ENCODE peak calls at places on chromosomes 1 and 21, in four cellular contexts. E, C, L and J are unnamed samples. For H3K4me1, the result is how much of the 10 kb centered on the place peaks cover.

GRCh38 chr1:79323240-79324025 is 316.9 kb upstream of the ADGRL4 start:
- DNase-seq in E (peak), C (no peak), L (peak), J (no peak)

GRCh38 chr1:55007626-55008025 is 8.9 kb downstream of the BSND start:
- DNase-seq in E (peak), C (no peak), L (peak), J (no peak)

GRCh38 chr1:236997882-236998281 is 6.4 kb downstream of the MT1HL1 start:
- DNase-seq in E (no peak), C (no peak), L (no peak), J (no peak)

GRCh38 chr1:53905509-53905908 is 11.5 kb downstream of the DIO1 start:
- DNase-seq in E (no peak), C (no peak), L (no peak), J (no peak)

GRCh38 chr21:33761104-33762036 is 119.1 kb downstream of the ITSN1 start:
- DNase-seq in E (peak), C (no peak), L (peak), J (peak)

GRCh38 chr1:49523764-49524163 is 500.0 kb downstream of the AGBL4 start:
- DNase-seq in E (no peak), C (no peak), L (no peak), J (no peak)

GRCh38 chr21:36059823-36060158 is 535 bp downstream of the SETD4 start:
- DNase-seq in E (no peak), C (peak), L (no peak), J (no peak)

GRCh38 chr21:42161957-42162681 is 56.8 kb upstream of the ABCG1 start:
- DNase-seq in E (no peak), C (no peak), L (no peak), J (no peak)

GRCh38 chr1:162548170-162548569 is 13.4 kb upstream of the UAP1 start:
- DNase-seq in E (no peak), C (no peak), L (peak), J (peak)

GRCh38 chr1:67646145-67647035 is 38.6 kb upstream of the GADD45A start:
- DNase-seq in E (no peak), C (no peak), L (peak), J (peak)

GRCh38 chr1:38502772-38503171 is 356.8 kb downstream of the RRAGC start:
- DNase-seq in E (no peak), C (no peak), L (peak), J (no peak)

GRCh38 chr1:227892930-227893695 is 54.6 kb downstream of the WNT9A start:
- DNase-seq in E (no peak), C (no peak), L (no peak), J (peak)

GRCh38 chr1:226172589-226172988 is 14.0 kb downstream of the ACBD3 start:
- DNase-seq in E (no peak), C (no peak), L (no peak), J (no peak)

GRCh38 chr1:186530104-186530503 is 69.2 kb upstream of the PDC start:
- DNase-seq in E (no peak), C (no peak), L (peak), J (no peak)

GRCh38 chr1:228007054-228007800 is 429 bp downstream of the WNT3A start:
- DNase-seq in E (no peak), C (no peak), L (peak), J (peak)

GRCh38 chr1:175307160-175307559 is 114.6 kb upstream of the KIAA0040 start:
- DNase-seq in E (no peak), C (no peak), L (no peak), J (no peak)

GRCh38 chr1:205458777-205459566 is 3.1 kb upstream of the BLACAT1 start:
- DNase-seq in E (no peak), C (no peak), L (peak), J (no peak)

GRCh38 chr1:221161571-221162041 is 282.4 kb downstream of the HLX start:
- DNase-seq in E (no peak), C (no peak), L (no peak), J (peak)

GRCh38 chr1:45615885-45616284 is 8.0 kb downstream of the CCDC17 start:
- DNase-seq in E (no peak), C (no peak), L (no peak), J (no peak)

GRCh38 chr1:203682401-203683383 is 56.1 kb downstream of the ATP2B4 start:
- DNase-seq in E (no peak), C (peak), L (no peak), J (no peak)

GRCh38 chr1:101476541-101476940 is 239.7 kb downstream of the S1PR1 start:
- DNase-seq in E (no peak), C (no peak), L (no peak), J (no peak)

GRCh38 chr1:204660509-204660908 is 25.0 kb downstream of the LRRN2 start:
- DNase-seq in E (no peak), C (no peak), L (peak), J (peak)

GRCh38 chr1:107919953-107920352 is 45.0 kb downstream of the VAV3 start:
- DNase-seq in E (no peak), C (no peak), L (peak), J (no peak)

GRCh38 chr1:210321131-210321530 is 7.6 kb upstream of the HHAT start:
- DNase-seq in E (no peak), C (no peak), L (no peak), J (no peak)

GRCh38 chr1:169475806-169476205 is 9.9 kb downstream of the SLC19A2 start:
- DNase-seq in E (no peak), C (no peak), L (no peak), J (no peak)

GRCh38 chr1:18972531-18972930 is 16.1 kb upstream of the IFFO2 start:
- DNase-seq in E (no peak), C (no peak), L (peak), J (peak)

GRCh38 chr21:43342301-43342881 is 84.5 kb downstream of the SIK1 start:
- DNase-seq in E (no peak), C (no peak), L (no peak), J (no peak)

GRCh38 chr1:27382950-27383627 is at the start of gene CD164L2:
- DNase-seq in E (no peak), C (peak), L (no peak), J (no peak)

GRCh38 chr1:11516961-11517635 is 38.1 kb downstream of the DISP3 start:
- DNase-seq in E (no peak), C (no peak), L (no peak), J (peak)

GRCh38 chr1:160061376-160062100 is 8.4 kb downstream of the KCNJ10 start:
- DNase-seq in E (no peak), C (no peak), L (no peak), J (no peak)

GRCh38 chr1:150484861-150485260 is 2.4 kb upstream of the TARS2 start:
- DNase-seq in E (no peak), C (no peak), L (peak), J (no peak)

GRCh38 chr21:26437326-26438009 is 135.6 kb downstream of the CYYR1 start:
- DNase-seq in E (no peak), C (no peak), L (no peak), J (no peak)

GRCh38 chr1:116546354-116546977 is 24.4 kb downstream of the CD58 start:
- DNase-seq in E (no peak), C (no peak), L (no peak), J (no peak)
- H3K4me1 ChIP-seq in E (under half), C (under half), L (under half), J (under half)

DNA sequence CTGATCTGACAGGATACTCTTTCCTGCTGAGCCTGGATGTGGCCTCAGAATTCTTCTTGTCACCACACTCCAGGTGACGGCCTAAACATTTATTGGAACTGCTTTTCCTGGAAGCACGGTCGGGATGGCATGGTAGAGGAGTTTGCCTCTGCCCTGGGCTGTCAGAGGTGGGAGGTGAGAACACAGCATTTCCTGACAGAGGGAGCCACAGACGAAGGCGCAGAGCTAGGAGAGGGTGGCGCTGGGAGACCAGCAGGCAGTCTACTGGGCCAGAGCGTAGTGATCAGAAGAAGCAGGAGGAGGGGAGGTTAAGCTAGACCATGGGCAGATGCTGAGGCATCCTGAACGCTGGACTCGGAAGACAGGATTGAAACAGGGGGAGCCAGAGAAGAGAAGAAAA is 153.5 kb upstream of the COA6 start:
- DNase-seq in E (no peak), C (no peak), L (no peak), J (no peak)
- H3K4me1 ChIP-seq in E (under half), C (under half), L (under half), J (under half)

GRCh38 chr1:1235016-1235744 is 3.1 kb downstream of the B3GALT6 start:
- DNase-seq in E (no peak), C (no peak), L (no peak), J (no peak)
- H3K4me1 ChIP-seq in E (under half), C (under half), L (under half), J (under half)

GRCh38 chr1:8396912-8397406 is 79.0 kb downstream of the SLC45A1 start:
- DNase-seq in E (peak), C (peak), L (peak), J (peak)
- H3K4me1 ChIP-seq in E (under half), C (under half), L (under half), J (under half)

GRCh38 chr1:88923224-88923623 is 31.9 kb upstream of the GTF2B start:
- DNase-seq in E (no peak), C (no peak), L (no peak), J (no peak)

GRCh38 chr1:88917321-88918025 is 26.1 kb upstream of the GTF2B start:
- DNase-seq in E (no peak), C (no peak), L (no peak), J (no peak)

GRCh38 chr1:88922214-88922613 is 30.8 kb upstream of the GTF2B start:
- DNase-seq in E (no peak), C (no peak), L (no peak), J (no peak)

GRCh38 chr1:88916883-88917282 is 25.5 kb upstream of the GTF2B start:
- DNase-seq in E (no peak), C (no peak), L (no peak), J (no peak)

GRCh38 chr1:88920845-88921244 is 29.5 kb upstream of the GTF2B start:
- DNase-seq in E (no peak), C (no peak), L (no peak), J (no peak)
- H3K4me1 ChIP-seq in E (under half), C (under half), L (under half), J (under half)